ENCODE peak calls at places on chromosomes 6 and 20, in four cellular contexts. One of them, this sample, is unnamed.

GRCh38 chr20:43827940-43828562 is 86.6 kb upstream of the TOX2 start:
- DNase-seq in WTC11: no peak
- DNase-seq in K562: no peak
- DNase-seq in HepG2: no peak
- DNase-seq in this sample: no peak

GRCh38 chr6:87628881-87629280 is 38.9 kb downstream of the ORC3 start:
- DNase-seq in WTC11: no peak
- DNase-seq in HepG2: no peak
- DNase-seq in K562: no peak
- DNase-seq in this sample: no peak

GRCh38 chr6:35797837-35798526 is 859 bp upstream of the CLPS start:
- DNase-seq in K562: peak
- DNase-seq in WTC11: no peak
- DNase-seq in HepG2: no peak
- DNase-seq in this sample: no peak

GRCh38 chr20:921020-921419 is 4.9 kb upstream of the ANGPT4 start:
- DNase-seq in HepG2: no peak
- DNase-seq in WTC11: no peak
- DNase-seq in K562: no peak
- DNase-seq in this sample: no peak

GRCh38 chr20:59583428-59584277 is 20.7 kb upstream of the PHACTR3 start:
- DNase-seq in WTC11: no peak
- DNase-seq in K562: no peak
- DNase-seq in HepG2: no peak
- DNase-seq in this sample: no peak

GRCh38 chr6:150320450-150320849 is 48.4 kb upstream of the IYD start:
- DNase-seq in HepG2: no peak
- DNase-seq in K562: no peak
- DNase-seq in WTC11: no peak
- DNase-seq in this sample: no peak

GRCh38 chr20:51631011-51631950 is 88.8 kb upstream of the NFATC2 start:
- DNase-seq in HepG2: peak
- DNase-seq in WTC11: no peak
- DNase-seq in K562: no peak
- DNase-seq in this sample: no peak

GRCh38 chr20:49507741-49508434 is 25.4 kb upstream of the KCNB1 start:
- DNase-seq in HepG2: no peak
- DNase-seq in WTC11: no peak
- DNase-seq in K562: no peak
- DNase-seq in this sample: no peak

GRCh38 chr20:62928246-62928939 is 2.1 kb upstream of the DIDO1 start:
- DNase-seq in HepG2: no peak
- DNase-seq in K562: no peak
- DNase-seq in WTC11: peak
- DNase-seq in this sample: no peak

GRCh38 chr20:17560344-17561074 is 9.4 kb upstream of the DSTN start:
- DNase-seq in WTC11: no peak
- DNase-seq in K562: no peak
- DNase-seq in HepG2: no peak
- DNase-seq in this sample: no peak

GRCh38 chr20:31760457-31761240 is 21.6 kb downstream of the TPX2 start:
- DNase-seq in K562: no peak
- DNase-seq in HepG2: no peak
- DNase-seq in WTC11: no peak
- DNase-seq in this sample: no peak

GRCh38 chr6:5541751-5542432 is 280.6 kb downstream of the FARS2 start:
- DNase-seq in WTC11: peak
- DNase-seq in HepG2: no peak
- DNase-seq in K562: no peak
- DNase-seq in this sample: no peak

GRCh38 chr6:156776470-156776840 is 723 bp upstream of the ARID1B start:
- DNase-seq in K562: no peak
- DNase-seq in HepG2: peak
- DNase-seq in WTC11: no peak
- DNase-seq in this sample: peak

GRCh38 chr6:148296746-148297145 is 45.9 kb upstream of the SASH1 start:
- DNase-seq in HepG2: no peak
- DNase-seq in K562: no peak
- DNase-seq in WTC11: no peak
- DNase-seq in this sample: no peak

GRCh38 chr6:160789263-160790027 is 87.4 kb downstream of the PLG start:
- DNase-seq in K562: no peak
- DNase-seq in HepG2: no peak
- DNase-seq in WTC11: no peak
- DNase-seq in this sample: no peak

GRCh38 chr6:56101141-56101553 is 146.2 kb downstream of the COL21A1 start:
- DNase-seq in K562: no peak
- DNase-seq in WTC11: no peak
- DNase-seq in HepG2: peak
- DNase-seq in this sample: no peak

GRCh38 chr6:29490552-29490951 is 2.8 kb upstream of the MAS1L start:
- DNase-seq in WTC11: no peak
- DNase-seq in K562: peak
- DNase-seq in HepG2: no peak
- DNase-seq in this sample: no peak

GRCh38 chr6:16674666-16675392 is 86.4 kb downstream of the ATXN1 start:
- DNase-seq in WTC11: no peak
- DNase-seq in HepG2: peak
- DNase-seq in K562: no peak
- DNase-seq in this sample: no peak

DNA sequence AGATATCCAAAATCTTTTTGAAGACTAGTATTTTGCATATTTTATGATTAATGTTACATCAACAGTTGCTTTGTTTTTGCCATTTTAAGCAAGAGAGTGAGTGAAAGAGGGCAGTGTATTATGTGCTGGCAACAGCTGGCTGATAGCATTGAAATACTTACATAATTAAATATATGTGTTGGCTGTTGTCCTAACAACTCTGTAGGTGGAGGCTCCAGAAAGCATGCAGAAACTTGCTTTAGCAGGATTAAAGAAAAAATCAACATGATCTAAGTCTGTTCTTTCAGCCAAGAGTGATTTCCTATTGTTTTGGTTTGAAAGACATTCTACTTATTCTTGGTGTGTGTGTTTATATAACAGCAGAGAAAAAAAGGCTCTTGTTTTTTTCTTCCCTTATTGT is 127.5 kb downstream of the CDKAL1 start:
- DNase-seq in K562: no peak
- DNase-seq in HepG2: no peak
- DNase-seq in WTC11: no peak
- DNase-seq in this sample: no peak
- TF ChIP-seq ELF4 in K562: no peak
- TF ChIP-seq ELF4 in HepG2: no peak
- TF ChIP-seq ELF4 in WTC11: no peak
- TF ChIP-seq ELF4 in this sample: no peak

GRCh38 chr6:97177905-97178304 is 105.1 kb downstream of the MMS22L start:
- DNase-seq in HepG2: peak
- DNase-seq in WTC11: no peak
- DNase-seq in K562: no peak
- DNase-seq in this sample: no peak
- TF ChIP-seq ELF4 in HepG2: no peak
- TF ChIP-seq ELF4 in WTC11: no peak
- TF ChIP-seq ELF4 in K562: no peak
- TF ChIP-seq ELF4 in this sample: no peak

DNA sequence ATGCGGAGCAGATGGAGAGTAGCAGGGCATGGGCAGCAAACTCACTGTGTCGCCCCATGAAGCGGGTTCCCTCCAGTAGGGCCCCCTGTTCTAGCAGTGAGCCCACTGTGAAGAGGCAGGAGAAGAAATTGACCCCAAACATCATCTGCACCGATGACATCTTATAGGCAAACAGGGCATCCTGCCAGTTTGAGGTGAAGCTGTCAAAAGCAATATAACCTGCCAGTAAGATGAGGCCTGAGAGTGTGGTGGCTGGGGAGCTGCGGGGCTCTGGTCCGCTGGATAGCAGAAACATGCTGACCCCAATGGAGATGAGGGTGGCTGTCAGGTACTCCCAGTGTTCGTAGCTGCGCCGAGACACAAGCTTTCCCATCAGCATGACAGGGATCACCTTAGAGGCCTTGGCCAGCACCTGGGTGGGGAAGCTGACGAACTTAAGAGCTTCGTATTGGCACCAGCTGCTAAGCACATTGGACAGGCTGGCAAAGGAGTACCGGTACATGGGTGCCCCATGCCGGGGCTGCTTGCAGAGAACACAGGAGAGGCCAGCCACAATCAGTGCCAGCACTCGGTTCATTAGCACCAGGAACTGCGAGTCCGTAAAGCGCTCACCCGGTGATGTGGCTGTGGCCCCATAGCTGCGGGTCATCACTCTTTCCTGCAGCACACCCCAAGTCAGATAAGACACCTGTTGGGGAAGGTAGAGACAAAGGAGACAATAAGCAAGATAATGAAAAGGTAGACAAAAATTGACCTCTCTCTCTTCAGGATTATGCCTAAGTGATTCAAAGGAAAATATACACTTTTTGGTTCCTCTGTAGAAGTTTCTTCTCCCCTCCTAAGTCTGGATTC is 2.1 kb downstream of the SLC35B2 start:
- DNase-seq in WTC11: no peak
- DNase-seq in HepG2: no peak
- DNase-seq in K562: no peak
- DNase-seq in this sample: no peak
- TF ChIP-seq ELF4 in WTC11: no peak
- TF ChIP-seq ELF4 in HepG2: no peak
- TF ChIP-seq ELF4 in K562: no peak
- TF ChIP-seq ELF4 in this sample: no peak

GRCh38 chr6:96016781-96017180 is 1.0 kb downstream of the FUT9 start:
- DNase-seq in HepG2: no peak
- DNase-seq in K562: no peak
- DNase-seq in WTC11: no peak
- DNase-seq in this sample: no peak

DNA sequence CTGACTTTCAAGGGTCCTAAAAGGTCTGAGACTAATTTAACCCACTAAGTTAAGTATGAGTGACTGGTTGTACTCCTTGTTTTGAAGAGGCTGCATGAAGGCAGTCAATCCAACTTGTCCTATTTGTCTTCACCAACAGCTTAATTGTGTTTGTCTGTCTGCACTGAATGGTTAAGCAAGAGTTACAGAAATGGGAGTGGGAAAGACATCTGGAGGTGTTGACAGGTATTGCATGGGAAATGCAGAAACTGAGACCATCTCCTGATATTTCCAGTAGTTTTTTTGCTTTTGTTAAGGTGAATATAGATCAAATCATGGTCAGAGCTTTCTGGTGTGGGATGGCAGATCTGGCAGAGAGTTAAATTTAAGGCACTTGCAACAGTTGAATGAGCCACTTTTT is 6.5 kb downstream of the FUT9 start:
- DNase-seq in WTC11: no peak
- DNase-seq in HepG2: no peak
- DNase-seq in K562: no peak
- DNase-seq in this sample: no peak
- TF ChIP-seq ELF4 in WTC11: no peak
- TF ChIP-seq ELF4 in HepG2: no peak
- TF ChIP-seq ELF4 in K562: no peak
- TF ChIP-seq ELF4 in this sample: no peak

GRCh38 chr20:15224199-15224598 is 886.8 kb upstream of the FLRT3 start:
- DNase-seq in K562: no peak
- DNase-seq in HepG2: no peak
- DNase-seq in WTC11: no peak
- DNase-seq in this sample: no peak

GRCh38 chr20:15220009-15220656 is 882.7 kb upstream of the FLRT3 start:
- DNase-seq in K562: no peak
- DNase-seq in WTC11: no peak
- DNase-seq in HepG2: no peak
- DNase-seq in this sample: no peak

GRCh38 chr20:15220778-15221565 is 883.6 kb upstream of the FLRT3 start:
- DNase-seq in K562: no peak
- DNase-seq in WTC11: no peak
- DNase-seq in HepG2: peak
- DNase-seq in this sample: no peak
- TF ChIP-seq ELF4 in K562: no peak
- TF ChIP-seq ELF4 in WTC11: no peak
- TF ChIP-seq ELF4 in HepG2: no peak
- TF ChIP-seq ELF4 in this sample: no peak

DNA sequence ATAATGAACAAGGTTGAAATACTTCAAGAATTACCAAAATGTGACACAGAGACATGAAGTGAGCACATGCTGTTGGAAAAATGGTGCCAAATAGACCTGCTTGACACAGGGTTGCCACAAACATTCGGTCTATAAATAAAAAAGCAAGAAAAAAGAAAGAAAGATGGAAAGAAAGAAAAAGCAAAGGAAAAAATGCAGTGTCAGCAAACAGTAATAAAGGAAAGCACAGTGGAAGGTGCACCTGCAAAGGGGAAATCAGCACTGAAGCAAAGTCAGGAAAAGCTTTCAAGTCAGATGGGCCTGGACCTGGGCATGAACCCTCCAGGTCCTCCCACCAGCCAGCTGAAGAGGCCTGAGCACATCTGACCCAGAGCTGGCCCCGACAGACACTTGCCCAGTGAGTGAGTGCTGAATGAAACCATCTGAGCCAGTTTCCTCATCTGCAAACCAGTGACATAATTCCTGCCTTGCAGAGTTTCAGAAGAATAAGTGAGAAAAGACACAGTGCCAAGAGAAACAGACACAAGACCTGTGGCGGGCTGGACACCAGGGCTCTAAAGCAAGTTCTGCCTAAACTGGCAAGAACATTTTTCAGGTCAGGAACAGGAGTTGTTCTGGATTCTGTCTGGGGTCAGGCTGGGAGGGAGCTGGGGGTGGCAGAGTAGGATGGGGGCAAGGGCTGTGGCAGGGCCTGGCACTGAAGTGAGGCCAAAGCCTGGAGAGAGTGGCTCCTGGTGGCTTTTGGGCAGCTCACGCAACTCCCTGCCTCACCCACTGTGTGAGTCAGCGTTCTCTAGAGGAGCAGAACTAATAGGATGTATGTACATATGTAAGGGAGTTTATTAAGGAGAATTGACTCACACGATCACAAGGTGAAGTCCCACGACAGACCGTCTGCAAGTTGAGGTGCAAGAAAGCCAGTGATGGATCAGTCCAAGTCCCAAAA is 23.9 kb upstream of the MICB start:
- DNase-seq in K562: no peak
- DNase-seq in WTC11: no peak
- DNase-seq in HepG2: no peak
- DNase-seq in this sample: no peak
- TF ChIP-seq ELF4 in K562: no peak
- TF ChIP-seq ELF4 in WTC11: no peak
- TF ChIP-seq ELF4 in HepG2: no peak
- TF ChIP-seq ELF4 in this sample: no peak

DNA sequence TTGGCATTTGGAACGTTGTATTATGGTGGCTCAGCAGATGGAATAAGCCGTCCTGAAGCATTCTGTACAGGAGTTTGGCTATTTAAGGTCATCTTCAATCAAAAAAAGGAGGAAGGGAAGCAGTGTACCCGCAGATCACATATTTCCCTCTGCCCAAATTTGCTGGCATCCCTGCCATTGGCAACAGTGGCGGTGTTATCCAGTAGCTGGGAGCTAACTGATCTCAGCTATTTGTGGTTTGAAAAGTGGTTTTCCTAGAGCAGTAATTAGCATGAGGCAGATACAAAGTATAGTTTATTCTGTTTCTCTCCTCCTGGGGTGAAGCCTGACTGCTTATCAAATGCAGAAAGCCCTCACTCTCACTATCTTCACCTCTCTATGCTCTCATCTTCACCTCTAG is 576.8 kb downstream of the QKI start:
- DNase-seq in WTC11: no peak
- DNase-seq in K562: no peak
- DNase-seq in HepG2: no peak
- DNase-seq in this sample: no peak
- TF ChIP-seq ELF4 in WTC11: no peak
- TF ChIP-seq ELF4 in K562: no peak
- TF ChIP-seq ELF4 in HepG2: no peak
- TF ChIP-seq ELF4 in this sample: no peak

This sample was measured in HEK293T.